ENCODE peak calls at places on chromosomes 1 and 21, in eight cellular contexts. A is stimulated activated CD8-positive, alpha-beta memory T cell treated with anti-CD3 and anti-CD28 coated beads, Interleukin-15, amount 100 ng/mL, for 4 hours; U is caudate nucleus; G is NCI-H1105; I is Daoy; O is EL; Z is fibroblast of pulmonary artery; P is AG08395. L is an unnamed sample.

GRCh38 chr1:229370601-229371021 is 27.8 kb upstream of the CCSAP start:
- DNase-seq in A (no peak), G (peak; percentile 73), I (peak; percentile 43), U (no peak), P (no peak), O (no peak), Z (no peak), L (peak; percentile 83)

GRCh38 chr21:38913120-38913975 is 107.6 kb downstream of the ETS2 start:
- DNase-seq in Z (peak; percentile 75), I (peak; percentile 72), U (no peak), O (peak; percentile 45), G (no peak), P (peak; percentile 45), A (no peak), L (peak; percentile 75)

GRCh38 chr1:197178998-197179397 is 32.5 kb upstream of the ASPM start:
- DNase-seq in Z (peak; percentile 82), P (peak; percentile 10), U (no peak), I (no peak), G (no peak), A (no peak), O (peak; percentile 67), L (no peak)

GRCh38 chr1:41322835-41323234 is 38.4 kb upstream of the FOXO6 start:
- DNase-seq in O (peak; percentile 55), G (no peak), I (peak; percentile 79), Z (no peak), P (peak; percentile 64), U (no peak), A (peak; percentile 8), L (peak; percentile 71)

GRCh38 chr21:28337319-28337718 is 655.4 kb downstream of the LTN1 start:
- DNase-seq in Z (peak; percentile 83), P (peak; percentile 5), I (no peak), A (no peak), U (no peak), O (peak; percentile 71), G (no peak), L (no peak)

GRCh38 chr1:20111452-20111851 is 7.9 kb downstream of the PLA2G2D start:
- DNase-seq in O (no peak), A (no peak), U (no peak), P (no peak), G (no peak), Z (no peak), I (no peak), L (no peak)

GRCh38 chr21:15552914-15553491 is 176.8 kb upstream of the USP25 start:
- DNase-seq in A (no peak), P (peak; percentile 35), Z (peak; percentile 46), G (no peak), U (no peak), O (peak; percentile 13), I (no peak), L (no peak)

GRCh38 chr1:94755675-94756074 is 64.5 kb upstream of the SLC44A3 start:
- DNase-seq in O (peak; percentile 91), I (peak; percentile 80), A (no peak), U (no peak), Z (peak; percentile 94), P (peak; percentile 89), G (no peak), L (no peak)

GRCh38 chr1:16922885-16923431 is 1.2 kb downstream of the CROCC start:
- DNase-seq in P (no peak), G (no peak), A (no peak), U (no peak), I (peak; percentile 65), O (no peak), Z (no peak), L (no peak)